ENCODE peak calls at places on chromosomes 12 and 14, in ten cellular contexts. I is GM12892, W is transverse colon, R is A549, D is testis, M is ovary, C is tibial nerve, O is Peyer's patch, N is endothelial cell of umbilical vein, P is H54. K is an unnamed sample.

GRCh38 chr14:100736269-100737180 is 9.8 kb downstream of the DLK1 start:
- DNase-seq in I (peak; percentile 5), W (no peak), R (no peak), D (no peak), M (no peak), C (no peak), O (no peak), N (no peak), P (no peak), K (no peak)

GRCh38 chr12:123384994-123385376 is 1.1 kb downstream of the KMT5A start:
- DNase-seq in I (no peak), W (no peak), R (peak; percentile 60), D (no peak), M (no peak), C (no peak), O (no peak), N (peak; percentile 9), P (peak; percentile 68), K (peak; percentile 63)

GRCh38 chr12:63889721-63890509 is 45.4 kb downstream of the SRGAP1 start:
- DNase-seq in I (no peak), W (no peak), R (no peak), D (no peak), M (no peak), C (no peak), O (no peak), N (no peak), P (no peak), K (no peak)

GRCh38 chr12:103807561-103808238 is 33.3 kb downstream of the NT5DC3 start:
- DNase-seq in I (no peak), W (no peak), R (no peak), D (no peak), M (no peak), C (no peak), O (no peak), N (no peak), P (no peak), K (peak; percentile 73)

GRCh38 chr12:14567311-14568195 is at the start of gene PLBD1:
- DNase-seq in I (peak; percentile 32), W (peak; percentile 71), R (peak; percentile 37), D (peak; percentile 81), M (peak; percentile 44), C (no peak), O (peak; percentile 19), N (peak; percentile 8), P (no peak), K (no peak)

GRCh38 chr14:35213143-35213788 is 78.9 kb upstream of the PSMA6 start:
- DNase-seq in I (no peak), W (no peak), R (no peak), D (peak; percentile 28), M (peak; percentile 55), C (no peak), O (no peak), N (no peak), P (no peak), K (no peak)

GRCh38 chr12:43937947-43938346 is 102.1 kb downstream of the TMEM117 start:
- DNase-seq in I (no peak), W (no peak), R (peak; percentile 8), D (no peak), M (no peak), C (no peak), O (no peak), N (peak; percentile 4), P (no peak), K (peak; percentile 4)

GRCh38 chr14:77040995-77041744 is 12.7 kb upstream of the IRF2BPL start:
- DNase-seq in I (no peak), W (peak; percentile 29), R (no peak), D (no peak), M (no peak), C (no peak), O (peak; percentile 48), N (no peak), P (no peak), K (no peak)

GRCh38 chr12:31590730-31591307 is at the start of gene DENND5B:
- DNase-seq in I (peak; percentile 69), W (peak; percentile 82), R (peak; percentile 64), D (peak; percentile 85), M (peak; percentile 91), C (peak; percentile 50), O (peak; percentile 69), N (peak; percentile 68), P (peak; percentile 71), K (peak; percentile 68)

GRCh38 chr14:105852378-105853088 is 326.1 kb downstream of the TMEM121 start:
- DNase-seq in I (no peak), W (peak; percentile 5), R (no peak), D (peak; percentile 5), M (no peak), C (no peak), O (peak; percentile 18), N (no peak), P (no peak), K (no peak)

GRCh38 chr14:73644531-73645247 is at the start of gene DNAL1:
- DNase-seq in I (peak; percentile 93), W (peak; percentile 94), R (peak; percentile 95), D (peak; percentile 95), M (peak; percentile 93), C (peak; percentile 78), O (peak; percentile 86), N (peak; percentile 93), P (peak; percentile 98), K (peak; percentile 91)
- TF ChIP-seq POLR2A in I (peak; percentile 84), W (peak; percentile 53), R (peak; percentile 90), D (peak; percentile 51), M (peak; percentile 61), C (no peak), O (no peak), N (peak; percentile 94), P (peak; percentile 78), K (peak; percentile 95)

GRCh38 chr12:126447346-126447745 is 1382.1 kb downstream of the AACS start:
- DNase-seq in I (no peak), W (no peak), R (no peak), D (no peak), M (no peak), C (no peak), O (no peak), N (no peak), P (no peak), K (no peak)
- TF ChIP-seq POLR2A in I (no peak), W (no peak), R (no peak), D (no peak), M (no peak), C (no peak), O (no peak), N (no peak), P (no peak), K (no peak)

DNA sequence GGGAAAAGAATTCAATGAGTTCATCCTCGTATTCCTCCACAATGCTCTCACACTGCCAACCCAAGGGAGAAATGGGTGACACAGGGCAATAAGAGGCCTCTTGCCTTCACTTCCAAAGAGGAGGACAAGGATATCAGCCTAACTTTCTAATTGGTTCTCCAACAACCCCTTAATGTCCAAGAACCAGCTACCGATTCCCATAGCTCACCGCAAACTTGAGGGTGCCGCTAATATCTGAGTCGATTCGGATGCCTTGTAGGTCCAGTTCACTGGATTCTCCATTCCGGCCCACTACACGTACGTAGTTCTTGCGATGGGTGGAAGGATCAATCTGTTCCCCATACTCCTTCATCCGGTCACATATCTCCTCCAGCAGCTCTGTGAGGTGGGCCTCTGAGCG is 4.8 kb downstream of the CNPY2 start:
- DNase-seq in I (no peak), W (no peak), R (no peak), D (no peak), M (no peak), C (no peak), O (no peak), N (no peak), P (no peak), K (no peak)
- TF ChIP-seq POLR2A in I (no peak), W (no peak), R (no peak), D (no peak), M (no peak), C (no peak), O (no peak), N (no peak), P (no peak), K (no peak)

GRCh38 chr12:20369164-20370000 is 1.0 kb downstream of the PDE3A start:
- DNase-seq in I (no peak), W (peak; percentile 84), R (peak; percentile 21), D (peak; percentile 57), M (peak; percentile 71), C (peak; percentile 44), O (no peak), N (peak; percentile 85), P (no peak), K (peak; percentile 81)
- TF ChIP-seq POLR2A in I (no peak), W (peak; percentile 88), R (peak; percentile 50), D (no peak), M (no peak), C (no peak), O (peak; percentile 70), N (peak; percentile 71), P (peak; percentile 58), K (no peak)

DNA sequence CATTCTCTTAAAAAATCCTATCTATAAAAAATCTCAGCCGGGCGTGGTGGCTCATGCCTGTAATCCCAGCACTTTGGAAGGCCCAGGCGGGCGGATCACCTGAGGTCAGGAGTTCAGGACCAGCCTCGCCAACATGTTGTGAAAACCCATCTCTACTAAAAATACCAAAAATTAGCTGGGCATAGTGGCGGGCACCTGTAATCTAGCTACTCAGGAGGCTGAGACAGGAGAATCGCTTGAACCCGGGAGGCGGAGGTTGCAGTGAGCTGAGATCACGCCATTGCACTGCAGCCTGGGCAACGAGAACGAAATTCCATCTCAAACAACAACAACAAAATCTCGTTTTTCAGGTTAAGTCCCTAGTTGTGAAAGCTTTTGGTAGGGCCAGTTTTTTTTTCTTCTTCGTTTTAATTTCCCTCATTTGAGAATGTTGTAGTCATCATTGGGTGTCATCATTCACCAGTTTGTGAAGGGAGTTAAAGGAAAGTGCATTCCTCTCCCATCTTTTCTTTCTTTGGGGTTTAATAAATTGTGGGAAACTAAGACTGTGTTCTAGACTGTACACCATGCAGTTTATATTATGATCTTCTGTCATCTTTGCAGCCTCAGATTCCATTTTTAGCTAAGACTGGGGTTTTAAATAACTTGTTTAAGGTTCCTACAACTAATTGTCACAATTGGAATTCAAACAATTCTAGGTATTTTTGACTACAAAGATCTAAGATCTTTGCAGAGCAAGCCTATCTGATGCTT is 23.9 kb downstream of the MDM2 start:
- DNase-seq in I (no peak), W (no peak), R (no peak), D (no peak), M (no peak), C (no peak), O (no peak), N (no peak), P (no peak), K (no peak)
- TF ChIP-seq POLR2A in I (no peak), W (no peak), R (no peak), D (no peak), M (no peak), C (no peak), O (no peak), N (no peak), P (no peak), K (no peak)

GRCh38 chr14:104442611-104443390 is 136.8 kb upstream of the C14orf180 start:
- DNase-seq in I (no peak), W (no peak), R (no peak), D (no peak), M (no peak), C (no peak), O (no peak), N (no peak), P (no peak), K (no peak)
- TF ChIP-seq POLR2A in I (no peak), W (no peak), R (no peak), D (no peak), M (no peak), C (no peak), O (no peak), N (no peak), P (no peak), K (no peak)

GRCh38 chr14:52313903-52314481 is at the start of gene PTGER2:
- DNase-seq in I (peak; percentile 23), W (peak; percentile 95), R (peak; percentile 40), D (peak; percentile 94), M (peak; percentile 90), C (peak; percentile 54), O (peak; percentile 68), N (peak; percentile 60), P (peak; percentile 83), K (peak; percentile 76)
- TF ChIP-seq POLR2A in I (no peak), W (peak; percentile 80), R (no peak), D (no peak), M (no peak), C (no peak), O (peak; percentile 59), N (no peak), P (peak; percentile 11), K (no peak)

K was measured in erythroblast.